ENCODE peak calls at places on chromosomes 12 and 14, in six cellular contexts. R is psoas muscle, B is brain microvascular endothelial cell, G is AG09309, Y is uterus, C is foreskin fibroblast. M is an unnamed sample.

GRCh38 chr12:89960011-89960507 is 251.4 kb upstream of the ATP2B1 start:
- DNase-seq in R (no peak), B (peak; percentile 58), G (peak; percentile 24), Y (no peak), C (no peak), M (peak; percentile 45)

GRCh38 chr12:88836156-88836555 is 255.9 kb upstream of the KITLG start:
- DNase-seq in R (no peak), B (no peak), G (no peak), Y (no peak), C (peak; percentile 11), M (no peak)

GRCh38 chr12:120468846-120469449 is 600 bp downstream of the SRSF9 start:
- DNase-seq in R (peak; percentile 39), B (peak; percentile 10), G (no peak), Y (peak; percentile 20), C (peak; percentile 54), M (no peak)

GRCh38 chr12:68455676-68456345 is 123.6 kb upstream of the MDM1 start:
- DNase-seq in R (no peak), B (no peak), G (no peak), Y (no peak), C (peak; percentile 23), M (no peak)

GRCh38 chr12:3255071-3255470 is 177.9 kb downstream of the TSPAN9 start:
- DNase-seq in R (no peak), B (no peak), G (no peak), Y (no peak), C (no peak), M (no peak)

GRCh38 chr12:94374124-94374523 is 85.5 kb downstream of the CEP83 start:
- DNase-seq in R (no peak), B (no peak), G (no peak), Y (no peak), C (no peak), M (no peak)

GRCh38 chr12:53233671-53234091 is 1.7 kb upstream of the RARG start:
- DNase-seq in R (no peak), B (no peak), G (no peak), Y (no peak), C (peak; percentile 78), M (no peak)

GRCh38 chr14:100056964-100057817 is 8.0 kb upstream of the EVL start:
- DNase-seq in R (no peak), B (peak; percentile 35), G (no peak), Y (no peak), C (peak; percentile 48), M (no peak)

GRCh38 chr12:84969226-84969625 is 56.6 kb upstream of the SLC6A15 start:
- DNase-seq in R (no peak), B (no peak), G (no peak), Y (no peak), C (no peak), M (no peak)

GRCh38 chr12:20757-21156 is 45.8 kb upstream of the IQSEC3 start:
- DNase-seq in R (no peak), B (no peak), G (no peak), Y (no peak), C (no peak), M (no peak)

GRCh38 chr14:56342419-56342901 is 224.2 kb downstream of the PELI2 start:
- DNase-seq in R (no peak), B (peak; percentile 43), G (peak; percentile 55), Y (no peak), C (peak; percentile 68), M (no peak)

GRCh38 chr12:127260531-127260930 is 1006.4 kb upstream of the TMEM132C start:
- DNase-seq in R (no peak), B (peak; percentile 46), G (no peak), Y (no peak), C (peak; percentile 77), M (no peak)

GRCh38 chr14:70013269-70013873 is 134.2 kb downstream of the SMOC1 start:
- DNase-seq in R (no peak), B (no peak), G (no peak), Y (no peak), C (peak; percentile 38), M (no peak)

GRCh38 chr12:93061414-93062099 is 132.5 kb upstream of the EEA1 start:
- DNase-seq in R (peak; percentile 10), B (no peak), G (no peak), Y (peak; percentile 27), C (no peak), M (no peak)

GRCh38 chr12:40222247-40222646 is 2.5 kb upstream of the LRRK2 start:
- DNase-seq in R (no peak), B (no peak), G (no peak), Y (no peak), C (peak; percentile 14), M (no peak)

GRCh38 chr12:33322519-33322918 is 117.1 kb downstream of the SYT10 start:
- DNase-seq in R (no peak), B (no peak), G (no peak), Y (no peak), C (no peak), M (no peak)

GRCh38 chr12:90546511-90546910 is 408.5 kb downstream of the CCER1 start:
- DNase-seq in R (no peak), B (no peak), G (no peak), Y (no peak), C (no peak), M (no peak)

GRCh38 chr12:4037747-4038312 is 164.6 kb upstream of the PARP11 start:
- DNase-seq in R (no peak), B (peak; percentile 46), G (no peak), Y (peak; percentile 45), C (peak; percentile 75), M (no peak)

GRCh38 chr14:100124551-100125088 is 34.8 kb downstream of the DEGS2 start:
- DNase-seq in R (no peak), B (no peak), G (no peak), Y (no peak), C (no peak), M (no peak)

GRCh38 chr14:104395941-104396681 is 183.5 kb upstream of the C14orf180 start:
- DNase-seq in R (no peak), B (no peak), G (no peak), Y (no peak), C (no peak), M (no peak)

GRCh38 chr14:21528381-21529348 is 2.5 kb upstream of the SALL2 start:
- DNase-seq in R (no peak), B (peak; percentile 35), G (no peak), Y (no peak), C (no peak), M (no peak)

DNA sequence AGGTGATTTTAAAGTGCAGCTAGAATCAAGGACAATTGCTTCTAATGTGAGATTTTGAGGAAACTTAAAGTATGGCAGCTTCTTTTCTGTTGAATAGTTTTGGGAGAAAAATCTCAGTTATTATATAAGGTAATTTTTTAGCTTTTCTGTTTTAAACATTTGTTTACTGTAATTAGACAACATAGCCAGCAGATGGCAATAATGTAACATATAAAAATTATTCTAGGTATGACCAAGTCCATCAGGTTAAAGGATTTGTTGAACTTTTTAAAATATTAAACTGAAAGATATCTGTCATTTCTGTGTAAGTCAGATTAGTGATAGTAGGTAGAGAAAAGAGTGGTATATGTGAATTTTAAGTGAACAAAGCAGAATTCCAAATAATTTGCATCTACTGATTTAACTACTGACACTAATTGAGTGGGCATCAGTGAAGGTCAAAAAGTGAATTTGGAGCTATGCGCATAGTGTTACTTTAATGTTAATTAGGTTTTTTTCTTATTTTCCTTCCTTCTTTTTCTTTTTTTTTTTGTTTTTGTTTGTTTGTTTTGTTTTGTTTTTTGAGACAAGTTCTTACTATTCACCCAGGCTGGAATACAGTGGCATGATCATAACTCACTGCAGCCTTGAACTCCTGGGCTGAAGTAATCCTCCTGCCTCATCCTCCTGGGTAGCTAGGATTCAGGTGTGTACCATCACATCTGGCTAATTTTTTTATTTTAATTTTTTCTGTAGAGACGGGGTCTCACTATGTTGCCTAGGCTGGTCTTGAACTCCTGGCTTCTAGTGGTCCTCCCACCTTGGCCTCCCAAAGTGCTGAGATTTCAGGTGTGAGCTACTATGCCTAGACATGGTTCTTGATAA is 18.6 kb downstream of the PRORP start:
- DNase-seq in R (no peak), B (no peak), G (no peak), Y (no peak), C (peak; percentile 45), M (no peak)
- TF ChIP-seq CTCF in R (peak; percentile 63), B (no peak), G (no peak), Y (peak; percentile 53), C (no peak), M (no peak)

DNA sequence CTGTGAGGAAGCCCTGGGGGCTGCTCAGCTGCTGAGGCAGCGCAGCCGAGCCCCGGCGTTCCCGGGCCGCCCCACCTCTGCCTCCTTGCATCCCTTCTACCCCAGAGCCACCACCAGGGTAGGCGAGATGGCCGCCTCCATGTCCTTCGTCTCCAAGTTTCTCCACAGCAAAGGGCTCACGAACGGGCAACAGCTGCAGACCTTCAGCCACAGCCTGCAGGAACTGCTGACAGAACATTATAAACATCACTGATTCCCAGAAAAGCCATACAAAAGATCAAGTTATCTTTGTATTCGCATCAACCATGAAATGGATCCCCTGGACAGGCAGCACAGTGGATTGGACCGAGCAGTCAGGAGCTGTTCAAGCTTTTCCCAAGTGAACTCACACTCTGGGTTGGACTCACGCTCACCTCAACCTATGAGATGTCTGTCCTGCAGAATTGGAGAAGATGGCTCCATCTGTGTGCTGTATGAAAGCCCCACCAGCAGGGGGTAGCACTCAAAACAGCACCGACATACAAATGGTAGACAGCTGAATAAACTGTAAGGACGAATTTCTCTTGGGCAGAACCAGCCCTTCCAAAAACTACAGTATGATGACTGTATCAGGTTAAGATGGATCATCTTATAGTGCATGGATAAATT is 19.4 kb upstream of the A2M start:
- DNase-seq in R (no peak), B (no peak), G (no peak), Y (no peak), C (no peak), M (no peak)
- H3K4me3 ChIP-seq in R (no peak overlapping the region), B (no peak overlapping the region), G (no peak overlapping the region), Y (no peak overlapping the region), C (no peak overlapping the region), M (no peak overlapping the region)

GRCh38 chr12:105455250-105455649 is 124.8 kb downstream of the C12orf75 start:
- DNase-seq in R (no peak), B (no peak), G (no peak), Y (no peak), C (no peak), M (no peak)
- TF ChIP-seq CTCF in R (no peak), B (no peak), G (no peak), Y (no peak), C (no peak), M (peak; percentile 23)

DNA sequence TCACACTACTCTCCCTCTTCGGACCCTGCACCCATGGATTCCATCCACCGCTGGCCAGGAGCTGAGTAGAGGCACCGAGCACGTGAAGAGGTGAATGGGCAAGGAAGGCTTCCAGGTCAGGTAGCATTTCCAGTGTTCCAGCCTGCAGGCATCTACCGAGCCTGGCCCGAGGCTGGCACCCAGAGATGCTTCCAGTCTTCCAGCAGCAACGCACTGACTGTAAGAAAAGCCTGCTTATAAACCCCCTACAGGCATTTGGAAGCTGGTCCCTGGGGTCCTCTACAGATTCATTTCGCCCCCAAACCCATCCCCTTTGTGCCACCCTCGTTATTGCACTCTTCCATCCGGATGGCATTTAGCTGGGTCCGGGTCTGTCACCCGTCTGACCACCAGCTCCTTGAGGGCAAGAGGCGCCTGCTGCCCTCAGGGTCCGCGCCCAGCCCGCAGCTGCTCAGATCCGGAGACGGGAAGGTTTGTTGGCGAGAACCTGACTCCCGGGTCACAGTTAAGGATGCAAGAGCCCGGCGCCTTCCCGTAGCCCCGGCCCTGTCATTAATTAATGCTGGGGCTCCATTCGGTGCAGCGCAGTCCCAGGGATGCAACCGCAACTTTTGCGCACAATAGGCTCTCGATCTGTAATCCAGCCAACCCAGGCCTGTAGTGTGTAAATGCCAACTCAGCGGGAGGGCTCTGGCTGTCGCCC is 614 bp upstream of the MARK3 start:
- DNase-seq in R (no peak), B (no peak), G (no peak), Y (no peak), C (no peak), M (no peak)
- H3K4me3 ChIP-seq in R (peak overlapping the region; percentile 98), B (peak overlapping the region; percentile 99), G (peak overlapping the region; percentile 68), Y (peak overlapping the region; percentile 95), C (peak overlapping the region; percentile 85), M (peak overlapping the region; percentile 87)